ENCODE peak calls at places on chromosomes 16 and 17, in ten cellular contexts. Y, N, M, H, Z, P, W, E, T and J are unnamed samples.

GRCh38 chr16:27508476-27508875 is 41.2 kb downstream of the GTF3C1 start:
- DNase-seq in M (no peak), N (no peak), H (no peak), W (no peak), Z (no peak), P (no peak), E (no peak), T (no peak), Y (no peak), J (no peak)

GRCh38 chr17:14604920-14605599 is 304.2 kb downstream of the HS3ST3B1 start:
- DNase-seq in N (no peak), E (peak), T (no peak), H (no peak), W (peak), Y (no peak), P (no peak), M (peak), Z (no peak), J (no peak)

GRCh38 chr16:1784977-1785845 is 2.5 kb downstream of the NUBP2 start:
- DNase-seq in Z (no peak), M (no peak), E (no peak), N (no peak), H (no peak), P (no peak), Y (no peak), W (no peak), T (no peak), J (no peak)

GRCh38 chr17:75031972-75032895 is 14.5 kb downstream of the ATP5PD start:
- DNase-seq in Z (peak), H (peak), N (peak), M (peak), E (no peak), W (peak), P (peak), T (peak), Y (peak), J (peak)

GRCh38 chr17:2084766-2085647 is 30.1 kb downstream of the HIC1 start:
- DNase-seq in T (peak), P (peak), Z (no peak), M (no peak), H (no peak), N (peak), Y (no peak), W (peak), E (no peak), J (peak)

GRCh38 chr16:85286066-85286712 is 173.9 kb upstream of the CIBAR2 start:
- DNase-seq in E (no peak), W (peak), M (no peak), Z (no peak), N (no peak), H (no peak), P (peak), T (peak), Y (no peak), J (no peak)

GRCh38 chr17:74605361-74605760 is 13.3 kb upstream of the CD300LD start:
- DNase-seq in Y (no peak), H (no peak), W (peak), N (no peak), M (no peak), Z (no peak), T (no peak), P (peak), E (no peak), J (no peak)

GRCh38 chr16:57485916-57486857 is at the start of gene DOK4:
- DNase-seq in Z (peak), T (peak), Y (peak), E (peak), M (peak), P (peak), N (peak), H (peak), W (peak), J (peak)

GRCh38 chr16:2033057-2033911 is 6.6 kb downstream of the NHERF2 start:
- DNase-seq in N (no peak), T (peak), Y (no peak), H (peak), Z (no peak), P (peak), M (no peak), W (peak), E (no peak), J (peak)

GRCh38 chr17:67833946-67834631 is 8.8 kb downstream of the BPTF start:
- DNase-seq in Z (no peak), T (no peak), H (no peak), E (no peak), P (no peak), M (no peak), Y (no peak), W (no peak), N (peak), J (no peak)

GRCh38 chr17:58335779-58336455 is 7.3 kb upstream of the TSPOAP1 start:
- DNase-seq in P (peak), N (no peak), Z (peak), E (peak), W (no peak), Y (no peak), M (peak), H (no peak), T (peak), J (no peak)

GRCh38 chr16:73739049-73739769 is 557.4 kb upstream of the PSMD7 start:
- DNase-seq in Z (no peak), E (no peak), P (no peak), T (no peak), W (no peak), N (no peak), Y (no peak), M (no peak), H (no peak), J (no peak)

GRCh38 chr17:46262271-46262670 is 32.7 kb upstream of the LRRC37A start:
- DNase-seq in N (peak), T (no peak), Y (no peak), M (no peak), H (no peak), W (no peak), E (no peak), P (no peak), Z (no peak), J (no peak)

GRCh38 chr16:4215106-4215505 is 26.8 kb downstream of the SRL start:
- DNase-seq in H (no peak), N (no peak), T (no peak), P (no peak), Z (no peak), E (no peak), M (no peak), Y (no peak), W (no peak), J (no peak)

GRCh38 chr17:50943575-50943933 is 77.4 kb upstream of the TOB1 start:
- DNase-seq in E (no peak), P (no peak), T (peak), H (no peak), M (no peak), Z (peak), Y (no peak), W (no peak), N (peak), J (peak)

GRCh38 chr17:44308320-44308818 is at the start of gene RUNDC3A:
- DNase-seq in T (peak), E (peak), N (peak), P (peak), Z (peak), H (peak), Y (peak), M (peak), W (peak), J (peak)

GRCh38 chr17:2549392-2550211 is 37.9 kb upstream of the METTL16 start:
- DNase-seq in Y (no peak), Z (no peak), N (no peak), T (no peak), P (no peak), E (no peak), H (no peak), W (no peak), M (no peak), J (no peak)

GRCh38 chr17:77476006-77476405 is 335.2 kb downstream of the SEC14L1 start:
- DNase-seq in H (no peak), M (no peak), T (no peak), Z (no peak), P (no peak), N (no peak), Y (no peak), E (no peak), W (no peak), J (no peak)

GRCh38 chr16:50208460-50208931 is 55.4 kb downstream of the TENT4B start:
- DNase-seq in H (no peak), E (no peak), M (no peak), Z (no peak), N (no peak), T (no peak), P (peak), Y (no peak), W (no peak), J (peak)

GRCh38 chr16:53745753-53746258 is 41.9 kb downstream of the FTO start:
- DNase-seq in N (peak), H (no peak), M (no peak), T (no peak), Y (no peak), E (no peak), Z (no peak), W (no peak), P (peak), J (peak)

GRCh38 chr16:89359296-89360147 is 130.8 kb downstream of the ANKRD11 start:
- DNase-seq in P (no peak), W (no peak), Y (no peak), M (no peak), T (no peak), Z (no peak), E (no peak), H (no peak), N (peak), J (no peak)

GRCh38 chr16:26992661-26993365 is 73.9 kb upstream of the C16orf82 start:
- DNase-seq in P (no peak), N (peak), E (no peak), H (no peak), T (no peak), W (no peak), M (no peak), Z (no peak), Y (no peak), J (peak)

GRCh38 chr16:14320406-14320805 is 249.3 kb downstream of the MRTFB start:
- DNase-seq in Z (no peak), Y (no peak), W (no peak), M (no peak), H (no peak), E (no peak), P (no peak), T (no peak), N (no peak), J (no peak)

GRCh38 chr16:84194470-84195200 is 3.7 kb downstream of the ADAD2 start:
- DNase-seq in Z (peak), T (no peak), M (peak), H (no peak), E (peak), N (no peak), P (no peak), W (no peak), Y (no peak), J (peak)

GRCh38 chr17:3033741-3034577 is 29.4 kb downstream of the OR1D5 start:
- DNase-seq in W (no peak), Y (no peak), T (no peak), P (no peak), M (no peak), H (no peak), Z (no peak), N (no peak), E (no peak), J (no peak)

GRCh38 chr16:75733305-75734141 is 7.2 kb upstream of the CPHXL start:
- DNase-seq in T (no peak), M (no peak), E (no peak), Z (no peak), W (no peak), N (no peak), H (no peak), Y (no peak), P (peak), J (peak)

GRCh38 chr17:69525920-69526841 is 111.7 kb downstream of the MAP2K6 start:
- DNase-seq in P (peak), N (peak), T (peak), Y (no peak), E (no peak), H (peak), M (no peak), Z (peak), W (peak), J (peak)

GRCh38 chr17:27573971-27574525 is 56.9 kb upstream of the LGALS9 start:
- DNase-seq in Y (no peak), T (no peak), W (no peak), M (no peak), N (no peak), E (no peak), H (no peak), Z (no peak), P (peak), J (no peak)